ENCODE peak calls at places on chromosome 10, in nine cellular contexts. B is neural crest cell, V is progenitor cell of endocrine pancreas, K is Right ventricle myocardium superior, D is fibroblast of mammary gland, Z is nucleus accumbens, C is lung, O is IMR-90, S is left ventricle myocardium superior. R is an unnamed sample.

GRCh38 chr10:96789571-96790108 is 42.5 kb upstream of the LCOR start:
- DNase-seq in B (no peak), V (no peak), K (no peak), D (peak), Z (no peak), C (no peak), O (no peak), S (no peak), R (no peak)

GRCh38 chr10:75201793-75202307 is 8.7 kb upstream of the VDAC2 start:
- DNase-seq in B (no peak), V (no peak), K (no peak), D (no peak), Z (no peak), C (no peak), O (no peak), S (no peak), R (no peak)

GRCh38 chr10:76432274-76433012 is 1001.0 kb downstream of the LRMDA start:
- DNase-seq in B (no peak), V (no peak), K (no peak), D (peak), Z (no peak), C (peak), O (peak), S (no peak), R (no peak)

GRCh38 chr10:100508691-100509150 is 10.9 kb downstream of the SEC31B start:
- DNase-seq in B (peak), V (no peak), K (no peak), D (peak), Z (no peak), C (no peak), O (peak), S (no peak), R (no peak)

GRCh38 chr10:122861724-122862161 is 16.1 kb upstream of the CUZD1 start:
- DNase-seq in B (no peak), V (no peak), K (no peak), D (peak), Z (no peak), C (no peak), O (peak), S (no peak), R (no peak)

GRCh38 chr10:50393784-50394183 is 142.5 kb upstream of the ASAH2 start:
- DNase-seq in B (no peak), V (no peak), K (no peak), D (peak), Z (no peak), C (no peak), O (peak), S (no peak), R (no peak)

GRCh38 chr10:13775786-13776780 is 189.3 kb downstream of the PRPF18 start:
- DNase-seq in B (no peak), V (no peak), K (no peak), D (peak), Z (no peak), C (no peak), O (peak), S (no peak), R (no peak)

GRCh38 chr10:11515596-11516418 is 95.6 kb downstream of the USP6NL start:
- DNase-seq in B (no peak), V (no peak), K (no peak), D (peak), Z (no peak), C (no peak), O (peak), S (no peak), R (no peak)

R was measured in ecto neural progenitor cell.